ENCODE peak calls at places on chromosomes 6 and 20, in four cellular contexts. F is caudate nucleus; L is myocyte; N is effector CD4-positive, alpha-beta T cell. E is an unnamed sample.

GRCh38 chr6:158284340-158285210 is 27.7 kb upstream of the TULP4 start:
- DNase-seq in F (no peak), L (no peak), N (peak), E (no peak)

GRCh38 chr6:68726307-68726706 is 91.2 kb downstream of the ADGRB3 start:
- DNase-seq in F (no peak), L (no peak), N (no peak), E (no peak)

GRCh38 chr6:3351105-3351676 is 92.4 kb downstream of the PSMG4 start:
- DNase-seq in F (no peak), L (no peak), N (no peak), E (peak)

GRCh38 chr6:149925974-149926777 is 3.3 kb upstream of the RAET1G start:
- DNase-seq in F (peak), L (peak), N (peak), E (peak)

GRCh38 chr6:38184041-38184779 is 364.7 kb downstream of the ZFAND3 start:
- DNase-seq in F (no peak), L (no peak), N (no peak), E (no peak)

GRCh38 chr6:158441639-158442308 is 118.1 kb upstream of the TMEM181 start:
- DNase-seq in F (no peak), L (no peak), N (no peak), E (no peak)

GRCh38 chr20:31608256-31608980 is 3.3 kb downstream of the ID1 start:
- DNase-seq in F (no peak), L (peak), N (no peak), E (peak)

GRCh38 chr6:79138146-79138545 is 60.1 kb upstream of the PHIP start:
- DNase-seq in F (no peak), L (no peak), N (no peak), E (no peak)

GRCh38 chr6:45513331-45513730 is 135.6 kb upstream of the SUPT3H start:
- DNase-seq in F (no peak), L (no peak), N (no peak), E (no peak)

GRCh38 chr20:5890773-5891441 is 59.4 kb downstream of the TRMT6 start:
- DNase-seq in F (no peak), L (peak), N (no peak), E (no peak)

GRCh38 chr6:36180126-36180525 is 16.4 kb upstream of the BRPF3 start:
- DNase-seq in F (no peak), L (no peak), N (no peak), E (no peak)

GRCh38 chr20:542777-543368 is 717 bp downstream of the CSNK2A1 start:
- DNase-seq in F (no peak), L (peak), N (no peak), E (peak)

GRCh38 chr6:55918639-55919038 is 43.2 kb upstream of the BMP5 start:
- DNase-seq in F (no peak), L (peak), N (no peak), E (no peak)

GRCh38 chr20:20465259-20465658 is 97.4 kb downstream of the INSM1 start:
- DNase-seq in F (peak), L (peak), N (no peak), E (no peak)

GRCh38 chr6:121607716-121608115 is 172.3 kb downstream of the GJA1 start:
- DNase-seq in F (no peak), L (no peak), N (no peak), E (no peak)

GRCh38 chr6:144395835-144396234 is 110.7 kb downstream of the UTRN start:
- DNase-seq in F (no peak), L (no peak), N (no peak), E (no peak)

GRCh38 chr6:11427827-11428245 is 109.7 kb upstream of the TMEM170B start:
- DNase-seq in F (no peak), L (no peak), N (no peak), E (no peak)

GRCh38 chr6:10141756-10142443 is 273.0 kb downstream of the TFAP2A start:
- DNase-seq in F (no peak), L (no peak), N (no peak), E (no peak)

GRCh38 chr6:25008707-25009106 is 72.9 kb upstream of the RIPOR2 start:
- DNase-seq in F (no peak), L (no peak), N (no peak), E (no peak)

GRCh38 chr20:309306-309840 is 12.0 kb downstream of the ZCCHC3 start:
- DNase-seq in F (no peak), L (peak), N (no peak), E (no peak)

GRCh38 chr6:159267165-159267564 is 98.0 kb downstream of the FNDC1 start:
- DNase-seq in F (no peak), L (no peak), N (no peak), E (peak)

GRCh38 chr6:39102024-39102820 is 12.8 kb downstream of the SAYSD1 start:
- DNase-seq in F (no peak), L (no peak), N (no peak), E (peak)

GRCh38 chr20:25136643-25137559 is 55.0 kb upstream of the VSX1 start:
- DNase-seq in F (peak), L (peak), N (no peak), E (no peak)

GRCh38 chr20:63290136-63290676 is 2.8 kb upstream of the COL20A1 start:
- DNase-seq in F (no peak), L (no peak), N (no peak), E (no peak)

GRCh38 chr20:48821261-48821910 is 6.4 kb downstream of the PREX1 start:
- DNase-seq in F (no peak), L (no peak), N (no peak), E (no peak)

GRCh38 chr6:34344314-34344713 is 48.2 kb downstream of the NUDT3 start:
- DNase-seq in F (no peak), L (no peak), N (no peak), E (no peak)

GRCh38 chr6:35073211-35073610 is 67.9 kb downstream of the TCP11 start:
- DNase-seq in F (no peak), L (no peak), N (no peak), E (no peak)

GRCh38 chr6:13708679-13709261 is 2.9 kb downstream of the RANBP9 start:
- DNase-seq in F (no peak), L (no peak), N (no peak), E (no peak)

GRCh38 chr6:75748743-75749538 is at the start of gene MYO6:
- DNase-seq in F (peak), L (peak), N (peak), E (peak)

E was measured in K562.